ENCODE peak calls at places on chromosome 11, in four cellular contexts. W is mesenchymal stem cell, C is PC-3, N is GM23248. J is an unnamed sample.

GRCh38 chr11:118287006-118287405 is 17.5 kb upstream of the CD3E start:
- DNase-seq in W (no peak), C (peak), N (peak), J (peak)

GRCh38 chr11:77039491-77040400 is 5.5 kb downstream of the B3GNT6 start:
- DNase-seq in W (peak), C (no peak), N (peak), J (peak)

GRCh38 chr11:1946812-1947480 is at the start of gene MRPL23:
- DNase-seq in W (no peak), C (no peak), N (no peak), J (no peak)

GRCh38 chr11:46055371-46055770 is 65.9 kb downstream of the PHF21A start:
- DNase-seq in W (peak), C (no peak), N (peak), J (no peak)

GRCh38 chr11:8688414-8689362 is 6.1 kb downstream of the RPL27A start:
- DNase-seq in W (peak), C (peak), N (peak), J (peak)

GRCh38 chr11:105790841-105791240 is 181.0 kb downstream of the GRIA4 start:
- DNase-seq in W (no peak), C (no peak), N (no peak), J (no peak)

GRCh38 chr11:134157451-134157850 is 66.3 kb downstream of the NCAPD3 start:
- DNase-seq in W (no peak), C (no peak), N (no peak), J (no peak)

GRCh38 chr11:124152770-124153407 is 30.3 kb upstream of the OR10D3 start:
- DNase-seq in W (no peak), C (no peak), N (no peak), J (no peak)

GRCh38 chr11:125593113-125593761 is 585 bp downstream of the STT3A start:
- DNase-seq in W (peak), C (peak), N (peak), J (peak)

GRCh38 chr11:35061516-35062440 is 77.2 kb upstream of the CD44 start:
- DNase-seq in W (no peak), C (peak), N (peak), J (no peak)

GRCh38 chr11:35811783-35812182 is 132.1 kb upstream of the LDLRAD3 start:
- DNase-seq in W (no peak), C (no peak), N (no peak), J (no peak)

GRCh38 chr11:84103096-84103495 is 816.9 kb upstream of the CCDC90B start:
- DNase-seq in W (no peak), C (no peak), N (no peak), J (no peak)

GRCh38 chr11:132886335-132886734 is 646.0 kb downstream of the OPCML start:
- DNase-seq in W (peak), C (no peak), N (peak), J (peak)

GRCh38 chr11:28621648-28622215 is 513.5 kb downstream of the METTL15 start:
- DNase-seq in W (peak), C (no peak), N (peak), J (no peak)

GRCh38 chr11:28616566-28616965 is 508.4 kb downstream of the METTL15 start:
- DNase-seq in W (no peak), C (no peak), N (no peak), J (no peak)

GRCh38 chr11:28616160-28616559 is 508.0 kb downstream of the METTL15 start:
- DNase-seq in W (no peak), C (no peak), N (no peak), J (no peak)

GRCh38 chr11:28618426-28618825 is 510.2 kb downstream of the METTL15 start:
- DNase-seq in W (no peak), C (peak), N (peak), J (no peak)

DNA sequence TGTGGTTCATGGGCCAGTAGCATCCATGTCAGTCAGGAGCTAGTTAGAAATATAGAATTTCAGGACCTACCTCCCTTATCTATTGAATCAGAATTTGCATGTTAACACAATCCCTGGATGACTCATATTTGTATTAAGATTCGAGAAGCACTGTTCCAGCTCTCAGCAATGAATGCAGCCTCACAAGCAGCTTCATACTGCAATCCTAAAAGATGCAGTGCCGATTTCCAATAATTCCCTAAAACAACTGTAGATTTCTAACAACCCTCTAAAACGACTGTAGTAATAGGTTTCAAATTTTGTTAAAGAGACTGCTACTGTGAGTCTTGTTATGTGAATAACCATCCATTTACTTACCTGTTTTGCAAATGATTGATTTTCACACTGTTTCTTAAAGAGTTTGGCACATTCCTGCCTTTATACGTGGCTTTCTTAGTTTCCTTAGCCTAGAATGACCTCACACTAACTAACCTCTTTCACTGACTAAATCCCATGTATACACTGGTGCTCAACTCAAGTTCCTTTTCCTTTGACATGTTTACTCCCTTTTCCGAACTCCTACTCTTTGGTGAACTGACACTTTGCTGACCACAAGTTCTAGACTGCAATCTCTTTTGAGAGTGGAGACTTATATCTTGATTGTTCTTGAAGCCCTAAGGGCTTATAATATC is 511.8 kb downstream of the METTL15 start:
- DNase-seq in W (peak), C (peak), N (peak), J (peak)
- H3K4me2 ChIP-seq in W (peak), C (peak), N (no peak), J (no peak)

GRCh38 chr11:13336246-13336873 is 58.8 kb downstream of the BMAL1 start:
- DNase-seq in W (no peak), C (no peak), N (peak), J (peak)

GRCh38 chr11:13337986-13338436 is 60.4 kb downstream of the BMAL1 start:
- DNase-seq in W (peak), C (no peak), N (peak), J (no peak)

GRCh38 chr11:13341028-13341427 is 63.4 kb downstream of the BMAL1 start:
- DNase-seq in W (no peak), C (no peak), N (no peak), J (no peak)

GRCh38 chr11:13338437-13339069 is 61.0 kb downstream of the BMAL1 start:
- DNase-seq in W (peak), C (peak), N (peak), J (peak)

GRCh38 chr11:13339196-13340153 is 61.9 kb downstream of the BMAL1 start:
- DNase-seq in W (peak), C (peak), N (peak), J (peak)
- H3K27ac ChIP-seq in W (peak), C (peak), N (peak), J (peak)

GRCh38 chr11:20631525-20632168 is 32.2 kb downstream of the SLC6A5 start:
- DNase-seq in W (no peak), C (peak), N (no peak), J (peak)
- H3K4me2 ChIP-seq in W (no peak), C (no peak), N (no peak), J (no peak)

DNA sequence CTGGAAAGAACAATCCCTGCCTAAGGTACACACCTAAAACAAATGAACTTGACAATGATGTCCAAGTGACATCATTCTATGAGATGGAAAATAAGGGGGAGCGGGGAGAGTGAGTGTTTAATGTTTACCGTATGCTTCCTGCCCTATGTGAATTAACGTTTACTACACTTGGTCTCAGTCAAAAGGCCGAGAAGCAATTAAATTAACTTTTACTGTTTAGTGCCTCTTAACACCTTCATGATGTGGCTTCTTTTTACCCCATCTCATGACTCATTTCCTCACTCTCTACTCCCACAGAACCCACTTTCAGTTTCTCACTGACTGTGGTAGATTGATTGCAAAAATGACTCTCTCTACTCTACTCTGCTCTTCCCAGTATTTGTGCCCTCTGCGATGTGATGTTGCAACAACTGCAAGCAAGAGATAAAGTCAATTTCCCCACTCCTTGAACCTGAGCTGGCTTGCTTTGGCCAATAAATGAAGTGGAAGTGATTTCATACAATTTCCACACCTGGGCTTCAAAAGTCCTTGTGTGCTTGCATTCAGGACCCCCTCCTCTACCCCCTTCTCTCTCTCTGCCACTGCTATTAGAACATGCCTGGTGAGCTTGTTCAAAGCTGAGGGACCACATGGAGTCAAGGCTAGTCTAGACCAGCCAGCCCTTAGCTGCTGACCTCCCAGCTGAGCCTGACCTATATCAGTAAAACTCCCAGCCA is 11.6 kb upstream of the ALKBH3 start:
- DNase-seq in W (peak), C (peak), N (peak), J (peak)
- H3K27ac ChIP-seq in W (no peak), C (no peak), N (peak), J (peak)

J was measured in mammary epithelial cell.